ENCODE peak calls at places on chromosomes 16 and 17, in five cellular contexts. X is fibroblast of pulmonary artery, H is stomach, M is bronchial epithelial cell, A is gastrocnemius medialis. S is an unnamed sample.

GRCh38 chr16:89037261-89038152 is 56.1 kb upstream of the ACSF3 start:
- DNase-seq in X (peak), H (no peak), M (peak), A (no peak), S (peak)

GRCh38 chr17:34562387-34562786 is 17.0 kb upstream of the TMEM132E start:
- DNase-seq in X (no peak), H (no peak), M (peak), A (no peak), S (peak)

GRCh38 chr17:35051579-35052239 is 11.8 kb downstream of the RFFL start:
- DNase-seq in X (peak), H (no peak), M (no peak), A (no peak), S (peak)

GRCh38 chr17:70767102-70767701 is 597.9 kb downstream of the KCNJ2 start:
- DNase-seq in X (peak), H (no peak), M (peak), A (no peak), S (peak)

GRCh38 chr17:55722016-55722706 is 503 bp downstream of the TMEM100 start:
- DNase-seq in X (no peak), H (no peak), M (peak), A (no peak), S (peak)

GRCh38 chr16:57609541-57610401 is 18.7 kb upstream of the ADGRG1 start:
- DNase-seq in X (peak), H (peak), M (no peak), A (no peak), S (peak)

GRCh38 chr16:59148756-59149155 is 414.6 kb upstream of the GOT2 start:
- DNase-seq in X (no peak), H (no peak), M (no peak), A (no peak), S (peak)

GRCh38 chr17:9700136-9700535 is 54.8 kb downstream of the USP43 start:
- DNase-seq in X (no peak), H (no peak), M (no peak), A (no peak), S (no peak)

GRCh38 chr17:44599298-44600175 is 42.3 kb downstream of the FZD2 start:
- DNase-seq in X (peak), H (peak), M (peak), A (no peak), S (peak)

GRCh38 chr17:41835800-41836549 is at the start of gene NT5C3B:
- DNase-seq in X (peak), H (peak), M (no peak), A (peak), S (peak)

GRCh38 chr16:88784074-88784855 is 755 bp downstream of the PIEZO1 start:
- DNase-seq in X (peak), H (peak), M (peak), A (no peak), S (peak)

GRCh38 chr16:89020925-89021595 is 44.1 kb upstream of the CBFA2T3 start:
- DNase-seq in X (no peak), H (no peak), M (no peak), A (no peak), S (no peak)

GRCh38 chr16:47644166-47644565 is 183.0 kb downstream of the PHKB start:
- DNase-seq in X (peak), H (peak), M (peak), A (no peak), S (peak)

GRCh38 chr17:16251556-16251955 is 34.5 kb downstream of the PIGL start:
- DNase-seq in X (no peak), H (no peak), M (no peak), A (no peak), S (no peak)

GRCh38 chr16:85045641-85046471 is 18.3 kb downstream of the KIAA0513 start:
- DNase-seq in X (no peak), H (no peak), M (no peak), A (no peak), S (no peak)

GRCh38 chr17:31147507-31148202 is 52.9 kb downstream of the NF1 start:
- DNase-seq in X (peak), H (no peak), M (peak), A (no peak), S (peak)

GRCh38 chr17:2181206-2181983 is 122.2 kb downstream of the SMG6 start:
- DNase-seq in X (peak), H (no peak), M (peak), A (peak), S (peak)

GRCh38 chr17:2266045-2266864 is 37.3 kb downstream of the SMG6 start:
- DNase-seq in X (no peak), H (peak), M (no peak), A (no peak), S (no peak)

GRCh38 chr17:64056269-64057005 is 36.0 kb upstream of the ICAM2 start:
- DNase-seq in X (no peak), H (no peak), M (no peak), A (no peak), S (no peak)

GRCh38 chr17:16381496-16381820 is 567 bp downstream of the UBB start:
- DNase-seq in X (peak), H (no peak), M (peak), A (no peak), S (no peak)

GRCh38 chr16:51165043-51165442 is 14.0 kb upstream of the SALL1 start:
- DNase-seq in X (no peak), H (no peak), M (no peak), A (no peak), S (no peak)

GRCh38 chr17:40791116-40791515 is 8.6 kb downstream of the KRT28 start:
- DNase-seq in X (no peak), H (no peak), M (no peak), A (no peak), S (no peak)

GRCh38 chr17:49343273-49343672 is 18.8 kb downstream of the ZNF652 start:
- DNase-seq in X (peak), H (no peak), M (no peak), A (no peak), S (peak)

GRCh38 chr17:43224146-43224705 is 4.2 kb downstream of the CCDC200 start:
- DNase-seq in X (no peak), H (no peak), M (no peak), A (no peak), S (no peak)

GRCh38 chr17:38704645-38705522 is at the start of gene MLLT6:
- DNase-seq in X (peak), H (peak), M (peak), A (peak), S (peak)

GRCh38 chr16:4021070-4021779 is 95.0 kb downstream of the ADCY9 start:
- DNase-seq in X (no peak), H (peak), M (peak), A (peak), S (no peak)

GRCh38 chr17:5500804-5501391 is 14.5 kb downstream of the MIS12 start:
- DNase-seq in X (peak), H (peak), M (peak), A (peak), S (peak)

GRCh38 chr16:8271344-8271743 is 319.0 kb downstream of the TMEM114 start:
- DNase-seq in X (no peak), H (no peak), M (no peak), A (no peak), S (no peak)

GRCh38 chr17:32970281-32970680 is 21.4 kb upstream of the SPACA3 start:
- DNase-seq in X (peak), H (no peak), M (peak), A (peak), S (no peak)

GRCh38 chr16:23148513-23149266 is 562 bp downstream of the USP31 start:
- DNase-seq in X (peak), H (peak), M (no peak), A (peak), S (peak)

GRCh38 chr17:19939993-19940721 is 37.5 kb downstream of the AKAP10 start:
- DNase-seq in X (no peak), H (no peak), M (no peak), A (no peak), S (no peak)

GRCh38 chr16:71723537-71724319 is 773 bp downstream of the PHLPP2 start:
- DNase-seq in X (peak), H (peak), M (peak), A (peak), S (peak)

GRCh38 chr17:9120471-9120870 is 99.2 kb downstream of the NTN1 start:
- DNase-seq in X (no peak), H (no peak), M (no peak), A (no peak), S (no peak)

GRCh38 chr17:47897561-47897960 is 1.5 kb downstream of the SP2 start:
- DNase-seq in X (no peak), H (no peak), M (no peak), A (no peak), S (no peak)

GRCh38 chr16:73064996-73065349 is 17.0 kb upstream of the ZFHX3 start:
- DNase-seq in X (no peak), H (no peak), M (no peak), A (peak), S (no peak)
- H3K4me3 ChIP-seq in X (peak), H (no peak), M (no peak), A (peak), S (peak)

GRCh38 chr16:2970563-2970962 is 1.4 kb downstream of the PAQR4 start:
- DNase-seq in X (no peak), H (no peak), M (no peak), A (no peak), S (no peak)
- H3K4me3 ChIP-seq in X (no peak), H (peak), M (peak), A (peak), S (no peak)

DNA sequence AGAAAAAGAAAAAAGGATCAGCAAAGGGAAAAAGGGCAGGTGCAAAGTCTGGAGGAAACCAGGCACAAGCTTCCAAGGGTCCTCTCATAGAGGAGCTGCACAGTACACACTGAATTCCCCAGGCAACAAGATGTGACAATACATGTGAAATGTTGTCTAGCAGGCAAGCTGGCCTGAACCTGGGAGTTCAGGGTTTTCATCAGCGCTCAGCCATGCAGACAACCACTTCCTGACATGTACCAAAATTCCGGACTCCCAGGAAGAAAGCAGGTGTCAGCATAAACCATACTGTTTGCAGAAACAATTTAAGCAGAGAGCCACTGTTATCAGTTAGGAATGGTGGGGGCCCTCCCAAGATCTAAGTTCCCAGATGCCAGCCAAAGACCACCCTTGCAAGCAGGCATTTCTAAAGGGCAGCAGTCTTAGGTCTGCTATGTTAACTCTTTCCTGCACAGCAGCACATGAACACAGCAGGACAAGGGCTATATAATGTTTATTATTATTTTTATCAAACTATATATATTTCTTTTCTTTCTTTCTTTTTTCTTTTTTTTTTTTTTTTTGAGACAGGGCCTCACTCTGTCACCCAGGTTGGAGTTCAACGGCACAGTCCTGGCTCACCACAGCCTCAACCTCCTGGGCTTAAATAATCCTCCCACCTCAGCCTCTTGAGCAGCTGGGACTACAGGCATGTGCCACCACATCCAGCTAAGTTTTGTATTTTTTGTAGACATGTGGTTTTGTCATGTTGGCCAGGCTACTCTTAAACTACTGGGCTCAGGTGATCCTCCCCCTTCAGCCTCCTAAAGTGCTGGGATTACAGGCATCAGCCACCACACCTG is 10.1 kb downstream of the TK2 start:
- DNase-seq in X (no peak), H (no peak), M (peak), A (no peak), S (peak)
- H3K4me3 ChIP-seq in X (no peak), H (no peak), M (no peak), A (no peak), S (no peak)

DNA sequence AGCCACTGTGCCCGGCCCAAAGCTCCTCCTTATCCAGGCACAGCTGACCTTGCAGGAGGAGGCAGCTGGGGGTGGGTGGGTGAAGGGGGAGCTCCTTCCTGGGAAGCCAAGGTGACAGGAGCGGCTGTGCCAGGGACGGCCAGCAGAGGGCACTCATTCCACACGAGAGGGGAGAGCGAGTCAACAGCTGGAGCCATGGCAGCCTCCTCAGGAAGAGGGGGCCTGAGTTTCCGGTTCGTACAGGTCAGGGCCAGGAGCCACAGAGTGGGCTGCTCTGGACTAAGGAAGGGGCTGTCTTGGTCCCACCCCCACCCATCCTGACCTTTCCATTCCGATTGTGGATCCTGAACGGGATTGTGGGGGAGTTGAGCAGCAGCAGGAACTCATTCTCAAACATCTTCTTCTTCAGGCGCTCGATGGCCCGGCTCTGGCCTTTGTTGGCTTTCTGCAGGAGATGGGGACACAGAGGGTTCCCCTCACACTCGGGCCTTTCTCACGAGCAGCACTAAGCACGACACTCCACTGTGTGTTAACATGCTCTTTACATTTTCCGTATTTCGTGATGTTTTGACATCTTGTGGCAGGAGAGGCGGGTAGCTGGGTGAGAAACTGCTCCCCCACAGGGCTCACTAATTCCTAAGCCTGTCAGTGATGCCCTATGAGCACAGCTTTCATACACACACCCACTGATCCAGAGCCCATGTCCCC is 61.6 kb downstream of the TIMM22 start:
- DNase-seq in X (peak), H (peak), M (peak), A (no peak), S (peak)
- H3K4me3 ChIP-seq in X (no peak), H (no peak), M (no peak), A (no peak), S (no peak)

DNA sequence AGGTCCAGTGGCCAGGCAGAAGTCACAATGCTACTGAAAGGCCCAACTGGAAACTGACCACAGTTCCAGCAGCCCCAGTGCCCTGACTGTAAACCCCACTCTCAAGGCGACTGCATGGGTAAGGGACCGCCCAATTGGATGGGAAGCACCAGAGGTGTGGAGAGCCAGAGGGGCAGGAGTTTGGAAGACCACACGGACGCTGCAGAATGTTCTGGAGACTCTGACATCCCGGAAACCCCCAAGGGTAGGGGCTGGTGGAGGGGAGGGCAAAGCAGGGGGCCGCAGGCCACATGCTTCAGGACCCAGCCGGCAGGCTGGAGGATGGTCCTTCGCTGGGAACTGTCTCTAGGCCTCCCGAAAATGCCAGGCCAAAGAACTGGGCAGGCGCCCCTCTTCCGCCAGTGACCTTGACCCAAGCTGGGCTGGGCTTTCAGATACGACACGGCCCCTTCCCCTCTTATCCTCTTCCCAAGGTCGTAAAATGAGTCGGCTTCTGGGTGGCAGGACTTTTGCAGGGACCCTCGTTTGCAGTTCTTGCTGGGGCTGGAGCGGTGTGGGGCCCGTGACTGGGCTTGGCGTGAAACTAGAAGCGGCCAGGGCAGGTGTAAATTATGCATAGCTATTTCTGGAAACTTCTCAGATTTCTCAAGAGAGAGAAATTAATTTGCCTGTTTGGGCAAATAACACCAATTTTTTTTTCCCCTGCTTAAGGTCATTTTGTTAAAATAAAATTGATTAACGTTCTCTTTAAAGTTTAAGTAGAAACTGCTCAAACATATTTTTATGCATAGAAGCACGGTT is 110.2 kb downstream of the C16orf78 start:
- DNase-seq in X (no peak), H (no peak), M (no peak), A (no peak), S (no peak)
- H3K4me3 ChIP-seq in X (no peak), H (peak), M (no peak), A (peak), S (no peak)

DNA sequence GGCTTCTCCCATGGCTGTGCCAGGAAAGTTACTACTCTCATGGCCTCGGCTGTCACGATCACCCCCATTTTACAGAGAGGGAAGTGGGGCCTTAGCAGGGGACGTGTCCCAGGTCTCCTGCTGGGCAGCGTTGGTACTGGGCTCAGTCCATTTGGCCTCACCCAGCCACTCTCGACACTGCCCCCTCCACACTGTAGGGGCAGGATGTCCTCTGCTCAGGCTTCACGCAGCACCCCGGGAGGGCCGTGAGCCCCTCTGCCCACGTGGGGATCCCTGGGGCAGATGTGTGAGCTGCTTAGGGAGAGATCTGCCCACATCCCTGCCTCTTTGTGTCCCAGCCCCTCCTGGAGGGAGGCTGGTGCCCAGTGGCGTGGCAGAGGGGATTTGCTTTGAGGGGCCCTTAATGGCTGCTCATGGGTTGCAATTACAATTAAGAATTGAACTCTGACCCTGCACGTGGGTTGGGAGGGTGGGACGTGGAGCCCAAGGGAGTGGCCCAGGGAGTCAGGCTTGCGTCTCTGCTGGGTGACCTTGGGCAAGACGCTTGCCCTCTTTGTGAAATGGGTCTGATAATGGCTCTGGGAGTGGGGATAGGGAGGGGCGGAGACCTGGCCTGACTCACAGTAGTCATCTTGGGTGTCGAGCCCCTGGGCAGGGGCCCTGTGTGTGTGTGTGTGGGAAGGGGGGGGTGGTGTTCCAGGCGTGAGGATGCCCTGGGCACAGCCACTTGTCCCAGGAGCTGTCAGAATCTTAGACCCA is 2.3 kb upstream of the KCNJ12 start:
- DNase-seq in X (no peak), H (no peak), M (no peak), A (no peak), S (no peak)
- H3K4me3 ChIP-seq in X (no peak), H (no peak), M (no peak), A (no peak), S (no peak)

DNA sequence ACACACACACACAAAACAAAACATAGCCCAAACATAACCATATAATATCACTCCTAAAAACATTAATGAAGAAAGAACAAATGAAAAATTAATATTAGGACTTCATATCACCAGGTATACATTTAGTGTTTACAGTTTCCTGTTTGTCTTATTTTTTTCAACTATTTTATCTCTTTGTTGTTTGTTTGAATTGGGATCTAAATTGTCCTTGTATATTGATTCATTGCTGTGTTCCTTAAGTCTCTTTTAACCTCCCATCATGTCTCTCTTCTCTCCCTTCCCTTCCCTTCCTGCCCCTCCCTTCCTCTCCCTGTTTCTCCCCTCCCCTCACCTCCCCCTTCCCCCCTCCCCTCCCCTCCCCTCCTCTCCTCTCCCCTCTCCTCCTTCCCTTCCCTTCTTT is 23.8 kb upstream of the CBLN1 start:
- DNase-seq in X (no peak), H (no peak), M (no peak), A (no peak), S (no peak)
- H3K4me3 ChIP-seq in X (no peak), H (no peak), M (no peak), A (no peak), S (no peak)

GRCh38 chr16:80637621-80638020 is 96.8 kb downstream of the DYNLRB2 start:
- DNase-seq in X (no peak), H (no peak), M (no peak), A (no peak), S (no peak)
- H3K4me3 ChIP-seq in X (no peak), H (no peak), M (no peak), A (no peak), S (no peak)

GRCh38 chr16:27444470-27444869 is 42.5 kb downstream of the IL21R start:
- DNase-seq in X (no peak), H (no peak), M (no peak), A (no peak), S (no peak)
- H3K4me3 ChIP-seq in X (no peak), H (no peak), M (no peak), A (no peak), S (no peak)